ENCODE peak calls at places on chromosomes 4 and X, in six cellular contexts. One of them, this sample, is unnamed.

GRCh38 chr4:140609548-140610425 is 41.0 kb upstream of the UCP1 start:
- DNase-seq in substantia nigra: no peak
- DNase-seq in transverse colon: no peak
- DNase-seq in MG63: no peak
- DNase-seq in prostate gland: no peak
- DNase-seq in NCI-H748 treated with DMSO at 0.1 percent for 48 hours: peak; percentile 2
- DNase-seq in this sample: no peak

GRCh38 chr4:72366601-72367000 is 202.4 kb downstream of the ADAMTS3 start:
- DNase-seq in substantia nigra: no peak
- DNase-seq in NCI-H748 treated with DMSO at 0.1 percent for 48 hours: no peak
- DNase-seq in transverse colon: no peak
- DNase-seq in prostate gland: no peak
- DNase-seq in MG63: no peak
- DNase-seq in this sample: no peak

GRCh38 chr4:36351082-36351666 is 69.8 kb downstream of the DTHD1 start:
- DNase-seq in transverse colon: peak; percentile 72
- DNase-seq in prostate gland: peak; percentile 45
- DNase-seq in MG63: peak; percentile 7
- DNase-seq in NCI-H748 treated with DMSO at 0.1 percent for 48 hours: peak; percentile 3
- DNase-seq in substantia nigra: no peak
- DNase-seq in this sample: no peak

GRCh38 chrX:29662759-29663503 is 552.4 kb upstream of the MAGEB2 start:
- DNase-seq in NCI-H748 treated with DMSO at 0.1 percent for 48 hours: no peak
- DNase-seq in MG63: peak; percentile 76
- DNase-seq in substantia nigra: no peak
- DNase-seq in transverse colon: no peak
- DNase-seq in prostate gland: no peak
- DNase-seq in this sample: no peak

GRCh38 chr4:7366180-7366957 is 68.4 kb downstream of the PSAPL1 start:
- DNase-seq in transverse colon: no peak
- DNase-seq in prostate gland: no peak
- DNase-seq in MG63: no peak
- DNase-seq in substantia nigra: no peak
- DNase-seq in NCI-H748 treated with DMSO at 0.1 percent for 48 hours: no peak
- DNase-seq in this sample: no peak

GRCh38 chr4:7241587-7242125 is 49.3 kb downstream of the SORCS2 start:
- DNase-seq in substantia nigra: no peak
- DNase-seq in prostate gland: no peak
- DNase-seq in transverse colon: no peak
- DNase-seq in NCI-H748 treated with DMSO at 0.1 percent for 48 hours: no peak
- DNase-seq in MG63: no peak
- DNase-seq in this sample: no peak

GRCh38 chr4:105147226-105148151 is 813 bp downstream of the TET2 start:
- DNase-seq in MG63: peak; percentile 17
- DNase-seq in prostate gland: peak; percentile 46
- DNase-seq in substantia nigra: peak; percentile 24
- DNase-seq in transverse colon: peak; percentile 18
- DNase-seq in NCI-H748 treated with DMSO at 0.1 percent for 48 hours: no peak
- DNase-seq in this sample: no peak

GRCh38 chrX:11143931-11144678 is 33.0 kb downstream of the HCCS start:
- DNase-seq in prostate gland: peak; percentile 68
- DNase-seq in substantia nigra: peak; percentile 1
- DNase-seq in transverse colon: peak; percentile 58
- DNase-seq in MG63: peak; percentile 21
- DNase-seq in NCI-H748 treated with DMSO at 0.1 percent for 48 hours: peak; percentile 87
- DNase-seq in this sample: no peak

GRCh38 chr4:139901516-139902327 is 236.1 kb downstream of the MGST2 start:
- DNase-seq in NCI-H748 treated with DMSO at 0.1 percent for 48 hours: no peak
- DNase-seq in substantia nigra: no peak
- DNase-seq in prostate gland: peak; percentile 23
- DNase-seq in MG63: no peak
- DNase-seq in transverse colon: no peak
- DNase-seq in this sample: no peak

GRCh38 chr4:105191621-105192210 is 45.0 kb downstream of the TET2 start:
- DNase-seq in prostate gland: no peak
- DNase-seq in MG63: no peak
- DNase-seq in transverse colon: no peak
- DNase-seq in substantia nigra: no peak
- DNase-seq in NCI-H748 treated with DMSO at 0.1 percent for 48 hours: no peak
- DNase-seq in this sample: no peak

GRCh38 chrX:146243071-146243470 is 425.4 kb downstream of the SLITRK2 start:
- DNase-seq in prostate gland: no peak
- DNase-seq in MG63: peak; percentile 5
- DNase-seq in transverse colon: no peak
- DNase-seq in substantia nigra: no peak
- DNase-seq in NCI-H748 treated with DMSO at 0.1 percent for 48 hours: no peak
- DNase-seq in this sample: no peak

GRCh38 chr4:15420642-15421041 is 7.2 kb upstream of the C1QTNF7 start:
- DNase-seq in substantia nigra: no peak
- DNase-seq in prostate gland: no peak
- DNase-seq in MG63: peak; percentile 8
- DNase-seq in NCI-H748 treated with DMSO at 0.1 percent for 48 hours: no peak
- DNase-seq in transverse colon: no peak
- DNase-seq in this sample: no peak

GRCh38 chr4:92237559-92237958 is 66.2 kb upstream of the GRID2 start:
- DNase-seq in NCI-H748 treated with DMSO at 0.1 percent for 48 hours: no peak
- DNase-seq in transverse colon: no peak
- DNase-seq in prostate gland: no peak
- DNase-seq in substantia nigra: no peak
- DNase-seq in MG63: no peak
- DNase-seq in this sample: no peak

GRCh38 chr4:1330761-1331590 is 16.0 kb upstream of the UVSSA start:
- DNase-seq in prostate gland: no peak
- DNase-seq in MG63: no peak
- DNase-seq in substantia nigra: no peak
- DNase-seq in NCI-H748 treated with DMSO at 0.1 percent for 48 hours: no peak
- DNase-seq in transverse colon: no peak
- DNase-seq in this sample: no peak

GRCh38 chr4:17155486-17155885 is 257.0 kb upstream of the LDB2 start:
- DNase-seq in substantia nigra: no peak
- DNase-seq in NCI-H748 treated with DMSO at 0.1 percent for 48 hours: no peak
- DNase-seq in MG63: no peak
- DNase-seq in transverse colon: no peak
- DNase-seq in prostate gland: no peak
- DNase-seq in this sample: no peak

GRCh38 chr4:172514801-172515200 is 653.8 kb upstream of the GALNT7 start:
- DNase-seq in prostate gland: no peak
- DNase-seq in NCI-H748 treated with DMSO at 0.1 percent for 48 hours: no peak
- DNase-seq in MG63: no peak
- DNase-seq in substantia nigra: no peak
- DNase-seq in transverse colon: no peak
- DNase-seq in this sample: no peak

GRCh38 chrX:134256684-134257083 is 19.7 kb downstream of the CCDC160 start:
- DNase-seq in transverse colon: no peak
- DNase-seq in prostate gland: no peak
- DNase-seq in substantia nigra: no peak
- DNase-seq in MG63: no peak
- DNase-seq in NCI-H748 treated with DMSO at 0.1 percent for 48 hours: no peak
- DNase-seq in this sample: no peak

GRCh38 chrX:131366387-131366786 is 77.3 kb upstream of the IGSF1 start:
- DNase-seq in prostate gland: no peak
- DNase-seq in transverse colon: no peak
- DNase-seq in substantia nigra: no peak
- DNase-seq in NCI-H748 treated with DMSO at 0.1 percent for 48 hours: no peak
- DNase-seq in MG63: no peak
- DNase-seq in this sample: no peak

GRCh38 chrX:133413218-133413925 is 1.9 kb downstream of the GPC4 start:
- DNase-seq in NCI-H748 treated with DMSO at 0.1 percent for 48 hours: no peak
- DNase-seq in transverse colon: peak; percentile 11
- DNase-seq in MG63: no peak
- DNase-seq in prostate gland: no peak
- DNase-seq in substantia nigra: no peak
- DNase-seq in this sample: no peak

GRCh38 chrX:68402094-68402493 is 31.2 kb downstream of the OPHN1 start:
- DNase-seq in NCI-H748 treated with DMSO at 0.1 percent for 48 hours: no peak
- DNase-seq in prostate gland: no peak
- DNase-seq in transverse colon: no peak
- DNase-seq in MG63: no peak
- DNase-seq in substantia nigra: no peak
- DNase-seq in this sample: no peak

GRCh38 chr4:119300388-119301131 is 21.4 kb downstream of the FABP2 start:
- DNase-seq in substantia nigra: no peak
- DNase-seq in MG63: peak; percentile 91
- DNase-seq in transverse colon: peak; percentile 97
- DNase-seq in prostate gland: peak; percentile 96
- DNase-seq in NCI-H748 treated with DMSO at 0.1 percent for 48 hours: no peak
- DNase-seq in this sample: no peak

GRCh38 chr4:100289530-100289888 is 99.2 kb upstream of the DDIT4L start:
- DNase-seq in MG63: no peak
- DNase-seq in prostate gland: no peak
- DNase-seq in transverse colon: no peak
- DNase-seq in substantia nigra: no peak
- DNase-seq in NCI-H748 treated with DMSO at 0.1 percent for 48 hours: no peak
- DNase-seq in this sample: no peak

GRCh38 chr4:24690436-24690835 is 104.9 kb upstream of the SOD3 start:
- DNase-seq in NCI-H748 treated with DMSO at 0.1 percent for 48 hours: no peak
- DNase-seq in MG63: peak; percentile 70
- DNase-seq in prostate gland: no peak
- DNase-seq in transverse colon: no peak
- DNase-seq in substantia nigra: no peak
- DNase-seq in this sample: no peak

GRCh38 chrX:318739-319578 is at the start of gene GTPBP6:
- DNase-seq in substantia nigra: no peak
- DNase-seq in NCI-H748 treated with DMSO at 0.1 percent for 48 hours: no peak
- DNase-seq in prostate gland: peak; percentile 100
- DNase-seq in MG63: peak; percentile 99
- DNase-seq in transverse colon: peak; percentile 100
- DNase-seq in this sample: no peak

GRCh38 chrX:69538321-69538876 is 34.3 kb downstream of the NALF2 start:
- DNase-seq in substantia nigra: peak; percentile 10
- DNase-seq in prostate gland: peak; percentile 48
- DNase-seq in NCI-H748 treated with DMSO at 0.1 percent for 48 hours: peak; percentile 6
- DNase-seq in MG63: peak; percentile 38
- DNase-seq in transverse colon: peak; percentile 77
- DNase-seq in this sample: no peak

GRCh38 chrX:88863726-88864125 is 116.7 kb downstream of the CPXCR1 start:
- DNase-seq in substantia nigra: no peak
- DNase-seq in transverse colon: no peak
- DNase-seq in NCI-H748 treated with DMSO at 0.1 percent for 48 hours: no peak
- DNase-seq in MG63: no peak
- DNase-seq in prostate gland: no peak
- DNase-seq in this sample: no peak

GRCh38 chrX:95903490-95903889 is 781.2 kb upstream of the DIAPH2 start:
- DNase-seq in prostate gland: no peak
- DNase-seq in transverse colon: no peak
- DNase-seq in substantia nigra: no peak
- DNase-seq in NCI-H748 treated with DMSO at 0.1 percent for 48 hours: no peak
- DNase-seq in MG63: no peak
- DNase-seq in this sample: no peak

GRCh38 chr4:163544407-163545038 is 50.0 kb downstream of the TMA16 start:
- DNase-seq in MG63: peak; percentile 50
- DNase-seq in NCI-H748 treated with DMSO at 0.1 percent for 48 hours: no peak
- DNase-seq in transverse colon: peak; percentile 62
- DNase-seq in substantia nigra: no peak
- DNase-seq in prostate gland: peak; percentile 25
- DNase-seq in this sample: peak; percentile 22

GRCh38 chr4:123162859-123163258 is 233.7 kb upstream of the SPRY1 start:
- DNase-seq in transverse colon: no peak
- DNase-seq in substantia nigra: no peak
- DNase-seq in MG63: no peak
- DNase-seq in NCI-H748 treated with DMSO at 0.1 percent for 48 hours: no peak
- DNase-seq in prostate gland: no peak
- DNase-seq in this sample: no peak

GRCh38 chrX:42290608-42291007 is 367.3 kb upstream of the CASK start:
- DNase-seq in MG63: no peak
- DNase-seq in substantia nigra: no peak
- DNase-seq in NCI-H748 treated with DMSO at 0.1 percent for 48 hours: no peak
- DNase-seq in transverse colon: no peak
- DNase-seq in prostate gland: no peak
- DNase-seq in this sample: no peak

GRCh38 chrX:48806088-48806487 is 4.2 kb downstream of the HDAC6 start:
- DNase-seq in prostate gland: no peak
- DNase-seq in NCI-H748 treated with DMSO at 0.1 percent for 48 hours: no peak
- DNase-seq in transverse colon: no peak
- DNase-seq in MG63: no peak
- DNase-seq in substantia nigra: no peak
- DNase-seq in this sample: no peak

GRCh38 chrX:72123471-72124185 is 8.1 kb downstream of the RTL5 start:
- DNase-seq in NCI-H748 treated with DMSO at 0.1 percent for 48 hours: no peak
- DNase-seq in substantia nigra: no peak
- DNase-seq in MG63: no peak
- DNase-seq in transverse colon: no peak
- DNase-seq in prostate gland: no peak
- DNase-seq in this sample: no peak

GRCh38 chr4:3873446-3874415 is 107.5 kb downstream of the ADRA2C start:
- DNase-seq in transverse colon: no peak
- DNase-seq in MG63: no peak
- DNase-seq in substantia nigra: no peak
- DNase-seq in prostate gland: no peak
- DNase-seq in NCI-H748 treated with DMSO at 0.1 percent for 48 hours: no peak
- DNase-seq in this sample: no peak

GRCh38 chr4:4334798-4335520 is 44.9 kb downstream of the ZBTB49 start:
- DNase-seq in transverse colon: peak; percentile 75
- DNase-seq in substantia nigra: peak; percentile 15
- DNase-seq in NCI-H748 treated with DMSO at 0.1 percent for 48 hours: no peak
- DNase-seq in MG63: peak; percentile 26
- DNase-seq in prostate gland: peak; percentile 36
- DNase-seq in this sample: no peak

This sample was measured in SIG-M5.